ENCODE peak calls at places on chromosomes 5 and 9, in six cellular contexts. B is CD8-positive, alpha-beta memory T cell; M is tibial nerve; X is GM23248; P is NT2/D1; N is foreskin fibroblast. T is an unnamed sample.

GRCh38 chr9:27124151-27124550 is 15.1 kb downstream of the TEK start:
- DNase-seq in N (no peak), P (no peak), X (peak), B (no peak), M (no peak), T (no peak)

GRCh38 chr5:173530547-173530946 is 85.9 kb downstream of the BOD1 start:
- DNase-seq in X (no peak), B (no peak), M (no peak), N (no peak), P (peak), T (no peak)

GRCh38 chr5:95384485-95385213 is 6.5 kb upstream of the FAM81B start:
- DNase-seq in M (no peak), X (no peak), B (no peak), N (no peak), P (no peak), T (no peak)

GRCh38 chr5:13553896-13554295 is 390.6 kb downstream of the DNAH5 start:
- DNase-seq in B (no peak), N (no peak), X (peak), P (peak), M (no peak), T (no peak)

GRCh38 chr9:134061019-134061687 is 6.7 kb downstream of the BRD3 start:
- DNase-seq in X (no peak), N (no peak), P (no peak), M (no peak), B (no peak), T (no peak)

GRCh38 chr9:129023036-129023907 is 4.9 kb downstream of the SH3GLB2 start:
- DNase-seq in M (no peak), P (no peak), B (no peak), N (peak), X (peak), T (no peak)

GRCh38 chr9:90894956-90895687 is 93.5 kb downstream of the SYK start:
- DNase-seq in M (no peak), X (peak), B (no peak), P (no peak), N (no peak), T (peak)

GRCh38 chr5:177985430-177986040 is 10.5 kb downstream of the PROP1 start:
- DNase-seq in P (no peak), X (no peak), B (no peak), N (no peak), M (no peak), T (no peak)

GRCh38 chr5:132265336-132266030 is 8.0 kb downstream of the PDLIM4 start:
- DNase-seq in N (peak), B (no peak), X (peak), M (no peak), P (no peak), T (no peak)

GRCh38 chr9:83130541-83130940 is 67.6 kb upstream of the RASEF start:
- DNase-seq in N (no peak), B (no peak), X (peak), P (no peak), M (no peak), T (no peak)

GRCh38 chr5:163696270-163696887 is 191.0 kb downstream of the MAT2B start:
- DNase-seq in B (no peak), P (peak), M (no peak), X (peak), N (peak), T (peak)

GRCh38 chr5:101425345-101425744 is 522.3 kb upstream of the ST8SIA4 start:
- DNase-seq in X (peak), M (no peak), P (no peak), N (peak), B (no peak), T (no peak)

GRCh38 chr9:77561321-77562020 is 86.7 kb downstream of the GNA14 start:
- DNase-seq in B (no peak), P (no peak), N (no peak), X (no peak), M (no peak), T (no peak)

GRCh38 chr5:34519489-34520220 is 136.5 kb upstream of the RAI14 start:
- DNase-seq in N (no peak), X (peak), M (no peak), P (no peak), B (no peak), T (no peak)

GRCh38 chr9:133044661-133045060 is 13.9 kb downstream of the GTF3C5 start:
- DNase-seq in X (no peak), P (no peak), B (no peak), N (no peak), M (no peak), T (no peak)

GRCh38 chr5:127582723-127583370 is 65.4 kb downstream of the PRRC1 start:
- DNase-seq in P (no peak), M (no peak), B (no peak), N (no peak), X (no peak), T (no peak)

GRCh38 chr5:73909474-73909873 is 283.5 kb downstream of the ARHGEF28 start:
- DNase-seq in X (no peak), P (no peak), M (no peak), B (no peak), N (no peak), T (no peak)

GRCh38 chr9:124381073-124381945 is 33.9 kb downstream of the PSMB7 start:
- DNase-seq in N (no peak), P (no peak), M (no peak), B (no peak), X (peak), T (no peak)

GRCh38 chr5:94021246-94021645 is 279.8 kb upstream of the POU5F2 start:
- DNase-seq in M (no peak), X (peak), B (no peak), P (no peak), N (peak), T (no peak)

GRCh38 chr9:89791754-89792153 is 186.9 kb downstream of the GADD45G start:
- DNase-seq in X (no peak), B (no peak), N (no peak), P (no peak), M (no peak), T (no peak)

GRCh38 chr5:139747583-139748504 is 47.8 kb upstream of the PSD2 start:
- DNase-seq in N (peak), M (no peak), X (peak), P (no peak), B (peak), T (no peak)

GRCh38 chr9:106600955-106601354 is 262.0 kb upstream of the ZNF462 start:
- DNase-seq in P (no peak), M (no peak), X (no peak), B (no peak), N (no peak), T (no peak)

GRCh38 chr9:1320667-1321195 is 270.6 kb downstream of the DMRT2 start:
- DNase-seq in B (no peak), M (no peak), P (no peak), N (no peak), X (no peak), T (no peak)

GRCh38 chr5:38079625-38080402 is 178.5 kb upstream of the EGFLAM start:
- DNase-seq in B (no peak), P (no peak), X (no peak), M (no peak), N (no peak), T (no peak)

GRCh38 chr9:113492343-113493079 is 29.0 kb downstream of the RGS3 start:
- DNase-seq in M (no peak), P (no peak), N (peak), B (no peak), X (peak), T (no peak)

GRCh38 chr5:116273458-116274242 is 188.8 kb downstream of the COMMD10 start:
- DNase-seq in P (no peak), N (peak), M (no peak), B (no peak), X (peak), T (no peak)

GRCh38 chr9:123642291-123643278 is 286.6 kb downstream of the CRB2 start:
- DNase-seq in P (no peak), B (no peak), M (no peak), N (no peak), X (no peak), T (peak)

GRCh38 chr5:10726913-10727517 is 34.0 kb downstream of the DAP start:
- DNase-seq in N (no peak), B (no peak), M (no peak), X (no peak), P (no peak), T (no peak)

GRCh38 chr5:131229623-131230022 is 34.2 kb upstream of the CDC42SE2 start:
- DNase-seq in X (no peak), N (no peak), M (no peak), B (no peak), P (no peak), T (no peak)

DNA sequence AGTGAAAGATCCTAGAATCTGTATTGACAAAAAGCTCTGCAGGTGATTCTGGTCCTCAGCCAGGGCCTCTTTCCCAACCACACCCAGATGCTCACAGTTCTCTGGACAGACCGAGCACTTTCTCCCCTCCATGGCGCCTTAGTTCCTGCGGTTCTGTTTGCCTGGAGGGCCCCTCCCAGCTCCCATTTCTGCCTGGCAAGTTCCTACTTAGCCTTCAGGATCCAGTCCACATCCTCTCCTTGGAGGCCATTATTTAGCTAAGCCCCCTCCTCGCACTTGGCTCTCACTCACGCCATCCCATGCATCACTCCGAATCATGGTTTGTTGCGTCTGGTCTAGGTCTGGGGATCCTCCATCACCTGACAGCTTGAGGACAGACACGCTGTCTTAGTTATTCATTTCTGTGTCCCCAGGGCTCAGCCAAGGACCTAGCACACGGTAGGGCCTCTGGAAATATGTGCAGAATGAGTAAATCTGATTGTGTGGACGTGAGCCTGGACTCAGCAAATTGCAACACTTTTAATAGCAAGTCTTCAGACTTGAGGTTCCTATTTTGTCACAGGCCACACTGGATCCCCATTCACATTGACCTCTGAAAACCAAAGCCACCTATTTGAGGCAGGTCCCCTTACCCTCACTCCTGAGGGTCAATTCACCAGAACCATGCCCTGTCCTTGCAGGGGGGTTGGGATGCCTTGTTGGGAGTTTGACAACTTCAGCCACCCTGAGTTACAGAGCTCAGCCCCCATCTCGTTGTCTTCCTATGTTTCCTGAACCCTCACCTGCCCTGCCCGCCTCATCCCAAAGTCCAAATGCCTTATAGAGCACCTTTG is 50.7 kb downstream of the COL15A1 start:
- DNase-seq in P (no peak), X (peak), N (no peak), M (no peak), B (no peak), T (no peak)
- H3K4me3 ChIP-seq in P (no peak), X (no peak), N (no peak), M (no peak), B (no peak), T (no peak)

GRCh38 chr5:119270121-119270565 is 85.7 kb upstream of the TNFAIP8 start:
- DNase-seq in X (no peak), M (no peak), B (no peak), P (no peak), N (no peak), T (no peak)

GRCh38 chr5:119271758-119272730 is 83.8 kb upstream of the TNFAIP8 start:
- DNase-seq in M (no peak), X (peak), P (no peak), B (no peak), N (no peak), T (no peak)

GRCh38 chr5:119269061-119269579 is 86.7 kb upstream of the TNFAIP8 start:
- DNase-seq in M (no peak), B (no peak), N (no peak), P (peak), X (peak), T (peak)

GRCh38 chr5:119273391-119273839 is 82.4 kb upstream of the TNFAIP8 start:
- DNase-seq in P (no peak), B (no peak), X (no peak), N (no peak), M (no peak), T (no peak)

DNA sequence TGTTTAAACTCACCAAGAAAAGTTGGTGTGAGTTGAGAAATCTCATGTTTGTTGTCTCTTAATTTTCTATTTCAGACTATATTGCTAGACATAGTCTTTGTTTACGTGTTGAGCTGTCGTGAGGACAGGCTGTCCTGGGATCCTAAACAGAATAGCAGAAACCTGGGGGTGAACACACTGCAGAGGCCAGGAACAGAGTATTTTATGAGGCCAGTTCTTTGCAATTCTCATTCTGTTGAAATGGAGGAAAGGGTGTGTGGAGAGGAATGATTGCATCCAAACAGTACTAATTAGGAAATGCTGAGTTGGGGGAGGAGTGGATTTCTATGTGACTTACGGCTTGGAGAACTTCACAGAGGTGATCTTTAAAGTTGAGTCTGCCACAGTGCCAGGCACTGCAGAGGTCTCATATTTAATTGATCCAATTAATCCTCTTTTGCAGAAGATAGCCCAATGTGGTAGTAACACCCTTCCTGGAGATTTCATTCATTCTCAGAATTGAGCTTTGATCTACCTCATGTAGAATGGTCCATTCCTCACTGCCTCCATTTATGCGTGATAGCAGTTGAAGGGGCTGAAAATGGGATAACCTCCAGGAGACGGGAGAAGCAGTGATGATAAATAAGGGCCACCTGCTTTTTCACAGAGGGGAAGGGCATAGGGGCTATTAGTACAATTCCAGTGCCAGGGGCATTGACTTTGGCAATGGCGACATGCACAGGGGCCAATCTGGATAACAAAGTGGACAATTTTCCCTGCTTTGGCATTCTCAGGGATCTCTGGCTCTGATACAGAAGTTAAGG is 84.7 kb upstream of the TNFAIP8 start:
- DNase-seq in B (no peak), M (no peak), N (no peak), X (no peak), P (no peak), T (no peak)
- H3K4me3 ChIP-seq in B (peak), M (no peak), N (no peak), X (no peak), P (no peak), T (peak)

GRCh38 chr9:13934411-13934810 is 379.5 kb downstream of the NFIB start:
- DNase-seq in M (no peak), N (no peak), B (no peak), X (no peak), P (no peak), T (no peak)
- H3K4me3 ChIP-seq in M (no peak), N (no peak), B (no peak), X (no peak), P (no peak), T (no peak)

DNA sequence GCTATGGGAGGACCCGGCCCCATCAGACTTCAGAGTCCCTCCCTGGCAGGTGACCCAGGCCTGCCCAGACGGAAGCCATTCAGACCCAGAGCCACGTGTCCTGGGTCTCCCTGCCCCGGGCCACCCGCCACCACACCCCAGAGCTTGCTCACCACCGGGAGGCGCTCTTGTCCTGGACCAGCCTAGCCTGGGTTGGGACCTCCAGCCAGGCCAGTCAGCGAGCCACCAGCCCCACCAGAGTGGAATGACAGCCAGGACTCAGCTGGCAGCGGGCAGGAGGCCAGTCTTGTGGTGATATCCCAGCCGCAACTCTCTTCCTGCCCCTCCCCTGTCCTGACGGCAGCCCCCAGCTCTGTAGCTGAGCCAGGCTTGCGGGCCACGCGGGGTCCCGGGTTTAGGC is 1.7 kb upstream of the PTGDS start:
- DNase-seq in X (no peak), M (no peak), B (no peak), N (no peak), P (no peak), T (no peak)
- H3K4me3 ChIP-seq in X (no peak), M (no peak), B (peak), N (no peak), P (no peak), T (no peak)

DNA sequence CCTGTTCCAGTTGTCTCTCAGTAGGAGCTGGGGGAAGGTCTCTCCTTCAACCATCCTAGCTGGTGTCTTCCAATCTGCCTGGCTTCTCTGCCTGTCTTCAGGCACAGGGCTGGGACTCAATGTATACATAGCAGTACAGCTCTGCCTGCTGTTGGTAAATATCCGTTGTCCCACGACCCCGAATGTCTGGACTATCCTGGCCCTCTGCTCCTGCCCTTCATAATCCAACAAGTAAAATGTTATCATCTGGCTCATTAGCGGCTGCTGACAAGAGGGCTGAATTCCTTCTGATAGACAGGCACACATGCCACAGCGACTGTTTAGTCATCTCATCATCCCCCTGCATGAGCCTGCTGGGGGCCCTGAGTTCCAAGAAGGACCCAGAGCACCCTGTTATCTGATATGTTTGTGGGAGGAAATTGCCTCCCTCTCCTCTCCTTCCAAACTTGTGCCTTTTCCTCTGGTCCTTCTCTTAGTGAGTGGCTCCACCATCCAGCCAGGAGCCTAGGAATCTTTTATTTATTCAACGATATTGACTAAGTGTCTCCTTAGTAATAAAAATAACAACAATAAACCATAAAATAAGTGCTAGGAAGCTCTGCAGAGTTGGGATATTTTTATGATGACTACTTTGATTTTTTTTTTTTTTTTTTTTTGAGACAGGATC is 29.5 kb upstream of the TGFBR1 start:
- DNase-seq in X (peak), B (no peak), P (no peak), N (no peak), M (no peak), T (no peak)
- H3K4me3 ChIP-seq in X (no peak), B (no peak), P (no peak), N (no peak), M (no peak), T (no peak)

DNA sequence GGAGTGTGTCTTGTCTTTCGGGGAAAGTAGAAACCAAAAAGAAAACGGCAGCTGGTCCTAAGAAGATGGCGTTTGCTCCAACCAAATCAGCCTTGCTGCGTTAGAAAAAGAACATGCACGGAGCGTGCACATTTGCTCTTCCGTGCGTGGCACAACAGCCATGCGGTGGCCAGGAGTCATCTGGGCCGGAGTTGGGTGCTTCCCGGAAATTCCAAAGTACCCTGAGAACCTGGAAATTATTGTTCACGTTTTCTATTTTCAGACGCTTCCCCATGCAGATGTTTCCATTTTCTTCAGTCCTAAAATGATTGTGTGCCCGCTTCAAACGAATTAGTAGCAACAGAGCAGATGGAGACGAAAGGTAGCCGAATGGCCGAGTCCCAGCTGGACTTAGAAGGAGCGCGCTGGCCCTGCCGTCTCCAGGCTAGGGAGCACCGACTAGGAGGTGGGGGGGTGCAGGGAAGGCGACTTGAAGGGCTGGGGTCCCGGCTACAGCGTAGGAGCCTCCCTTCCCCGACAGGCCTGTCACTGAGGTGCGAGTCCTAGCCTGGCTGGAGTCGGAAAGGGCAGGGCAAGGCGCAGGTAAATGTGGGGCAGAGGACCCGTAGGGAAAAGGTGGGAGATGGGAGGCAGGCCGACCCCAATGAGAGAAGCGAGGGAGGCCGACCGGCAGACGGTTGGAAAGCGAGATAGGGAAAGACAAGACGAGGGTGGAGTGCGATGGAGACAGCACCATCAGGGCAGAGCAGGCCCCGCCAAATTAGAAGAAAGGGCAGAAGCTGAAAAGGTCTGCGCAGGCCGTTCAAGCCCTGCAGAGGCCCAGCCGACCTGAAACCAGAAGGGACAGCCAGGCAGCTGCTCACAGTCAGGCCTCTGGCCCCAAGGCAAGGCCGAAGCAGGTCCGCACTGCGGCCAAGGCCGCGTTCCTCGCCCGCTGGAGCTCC is 1.4 kb downstream of the BARX1 start:
- DNase-seq in N (no peak), X (no peak), B (no peak), P (no peak), M (no peak), T (no peak)
- H3K4me3 ChIP-seq in N (no peak), X (no peak), B (no peak), P (peak), M (no peak), T (no peak)

DNA sequence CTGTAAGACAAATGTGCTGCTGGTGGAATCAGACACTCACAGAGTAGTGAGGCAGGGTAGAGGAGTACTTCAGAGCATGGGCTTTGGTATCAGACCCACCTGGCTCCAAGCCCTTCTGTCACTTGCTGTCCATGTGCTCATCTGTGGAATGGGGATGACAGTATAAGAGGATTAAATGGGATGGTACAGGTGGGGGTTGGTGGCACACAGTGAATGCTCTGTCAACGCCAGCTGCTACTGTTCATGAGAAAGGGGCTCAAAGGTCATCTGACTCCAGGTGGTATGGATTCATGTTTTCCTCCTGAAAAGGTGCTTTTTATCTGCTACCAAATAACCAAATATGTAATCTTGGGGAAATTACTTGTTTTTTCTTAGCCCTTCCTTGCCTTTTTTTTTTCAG is 23.0 kb upstream of the PPARGC1B start:
- DNase-seq in B (no peak), P (no peak), N (no peak), X (no peak), M (no peak), T (no peak)
- H3K4me3 ChIP-seq in B (no peak), P (no peak), N (no peak), X (no peak), M (no peak), T (no peak)